ENCODE peak calls at places on chromosome 2, in ten cellular contexts. H is cardiac fibroblast, I is nucleus accumbens, O is cerebellar nuclear complex, B is substantia nigra, E is NCI-H2171 treated with DMSO at 0.1 percent for 48 hours, T is amniotic stem cell, U is kidney tubule cell, Y is dermis blood vessel endothelial cell, V is EH. F is an unnamed sample.

GRCh38 chr2:136115183-136115751 is 2.7 kb downstream of the CXCR4 start:
- DNase-seq in H (no peak), I (no peak), O (no peak), B (no peak), E (no peak), T (no peak), U (no peak), Y (no peak), V (no peak), F (no peak)

GRCh38 chr2:28753043-28753683 is 1.5 kb downstream of the PPP1CB start:
- DNase-seq in H (peak), I (peak), O (no peak), B (peak), E (peak), T (peak), U (peak), Y (peak), V (peak), F (peak)

GRCh38 chr2:240465765-240466578 is 30.5 kb downstream of the GPC1 start:
- DNase-seq in H (no peak), I (no peak), O (no peak), B (no peak), E (no peak), T (no peak), U (no peak), Y (no peak), V (no peak), F (no peak)

GRCh38 chr2:173271825-173272224 is 82.8 kb upstream of the CDCA7 start:
- DNase-seq in H (peak), I (no peak), O (no peak), B (no peak), E (no peak), T (no peak), U (peak), Y (no peak), V (no peak), F (peak)

GRCh38 chr2:26630669-26631360 is 10.4 kb downstream of the CIB4 start:
- DNase-seq in H (peak), I (no peak), O (no peak), B (no peak), E (no peak), T (no peak), U (peak), Y (no peak), V (peak), F (peak)

GRCh38 chr2:177772529-177772928 is 300.0 kb downstream of the PDE11A start:
- DNase-seq in H (peak), I (no peak), O (no peak), B (no peak), E (peak), T (no peak), U (peak), Y (peak), V (peak), F (peak)

GRCh38 chr2:191020742-191021381 is 6.9 kb upstream of the STAT1 start:
- DNase-seq in H (peak), I (no peak), O (no peak), B (no peak), E (no peak), T (peak), U (peak), Y (peak), V (peak), F (peak)

GRCh38 chr2:186431306-186431705 is 54.8 kb upstream of the ZC3H15 start:
- DNase-seq in H (no peak), I (no peak), O (no peak), B (no peak), E (peak), T (no peak), U (no peak), Y (no peak), V (no peak), F (no peak)

GRCh38 chr2:15890936-15891905 is 49.1 kb upstream of the MYCN start:
- DNase-seq in H (peak), I (no peak), O (no peak), B (no peak), E (no peak), T (no peak), U (peak), Y (peak), V (no peak), F (peak)

GRCh38 chr2:41149054-41149453 is 697.2 kb upstream of the SLC8A1 start:
- DNase-seq in H (no peak), I (no peak), O (no peak), B (no peak), E (no peak), T (no peak), U (no peak), Y (no peak), V (no peak), F (no peak)

F was measured in HT1080.